ENCODE peak calls at places on chromosomes 13 and 19, in seven cellular contexts. One of them, this sample, is unnamed.

GRCh38 chr19:5903054-5903501 is 512 bp downstream of the NDUFA11 start:
- DNase-seq in mucosa of descending colon: no peak
- DNase-seq in activated CD4-positive, CD25-positive, alpha-beta regulatory T cell treated with anti-CD3 and anti-CD28 coated beads, Interleukin-2, amount 50 U/mL, for 16 hours: no peak
- DNase-seq in stimulated activated CD8-positive, alpha-beta memory T cell treated with anti-CD3 and anti-CD28 coated beads, Interleukin-4, amount 100 ng/mL, for 4 hours: peak; percentile 10
- DNase-seq in left lung: no peak
- DNase-seq in astrocyte: peak; percentile 46
- DNase-seq in suprapubic skin: no peak
- DNase-seq in this sample: no peak

GRCh38 chr13:63304497-63304896 is 1888.8 kb upstream of the PCDH20 start:
- DNase-seq in mucosa of descending colon: no peak
- DNase-seq in activated CD4-positive, CD25-positive, alpha-beta regulatory T cell treated with anti-CD3 and anti-CD28 coated beads, Interleukin-2, amount 50 U/mL, for 16 hours: no peak
- DNase-seq in stimulated activated CD8-positive, alpha-beta memory T cell treated with anti-CD3 and anti-CD28 coated beads, Interleukin-4, amount 100 ng/mL, for 4 hours: no peak
- DNase-seq in left lung: no peak
- DNase-seq in astrocyte: no peak
- DNase-seq in suprapubic skin: no peak
- DNase-seq in this sample: no peak

GRCh38 chr13:31046711-31047279 is 114.3 kb downstream of the TEX26 start:
- DNase-seq in mucosa of descending colon: no peak
- DNase-seq in activated CD4-positive, CD25-positive, alpha-beta regulatory T cell treated with anti-CD3 and anti-CD28 coated beads, Interleukin-2, amount 50 U/mL, for 16 hours: no peak
- DNase-seq in stimulated activated CD8-positive, alpha-beta memory T cell treated with anti-CD3 and anti-CD28 coated beads, Interleukin-4, amount 100 ng/mL, for 4 hours: no peak
- DNase-seq in left lung: no peak
- DNase-seq in astrocyte: peak; percentile 43
- DNase-seq in suprapubic skin: peak; percentile 70
- DNase-seq in this sample: peak; percentile 48

GRCh38 chr19:48780684-48781391 is 25.5 kb downstream of the FGF21 start:
- DNase-seq in mucosa of descending colon: no peak
- DNase-seq in activated CD4-positive, CD25-positive, alpha-beta regulatory T cell treated with anti-CD3 and anti-CD28 coated beads, Interleukin-2, amount 50 U/mL, for 16 hours: no peak
- DNase-seq in stimulated activated CD8-positive, alpha-beta memory T cell treated with anti-CD3 and anti-CD28 coated beads, Interleukin-4, amount 100 ng/mL, for 4 hours: no peak
- DNase-seq in left lung: no peak
- DNase-seq in astrocyte: peak; percentile 22
- DNase-seq in suprapubic skin: no peak
- DNase-seq in this sample: peak; percentile 80

GRCh38 chr13:110759710-110760109 is 46.2 kb downstream of the ING1 start:
- DNase-seq in mucosa of descending colon: no peak
- DNase-seq in activated CD4-positive, CD25-positive, alpha-beta regulatory T cell treated with anti-CD3 and anti-CD28 coated beads, Interleukin-2, amount 50 U/mL, for 16 hours: no peak
- DNase-seq in stimulated activated CD8-positive, alpha-beta memory T cell treated with anti-CD3 and anti-CD28 coated beads, Interleukin-4, amount 100 ng/mL, for 4 hours: no peak
- DNase-seq in left lung: no peak
- DNase-seq in astrocyte: peak; percentile 15
- DNase-seq in suprapubic skin: no peak
- DNase-seq in this sample: no peak

GRCh38 chr13:67086260-67086659 is 143.9 kb downstream of the PCDH9 start:
- DNase-seq in mucosa of descending colon: no peak
- DNase-seq in activated CD4-positive, CD25-positive, alpha-beta regulatory T cell treated with anti-CD3 and anti-CD28 coated beads, Interleukin-2, amount 50 U/mL, for 16 hours: no peak
- DNase-seq in stimulated activated CD8-positive, alpha-beta memory T cell treated with anti-CD3 and anti-CD28 coated beads, Interleukin-4, amount 100 ng/mL, for 4 hours: no peak
- DNase-seq in left lung: no peak
- DNase-seq in astrocyte: peak; percentile 28
- DNase-seq in suprapubic skin: no peak
- DNase-seq in this sample: no peak

GRCh38 chr19:13583114-13583513 is 76.8 kb upstream of the CACNA1A start:
- DNase-seq in mucosa of descending colon: no peak
- DNase-seq in activated CD4-positive, CD25-positive, alpha-beta regulatory T cell treated with anti-CD3 and anti-CD28 coated beads, Interleukin-2, amount 50 U/mL, for 16 hours: no peak
- DNase-seq in stimulated activated CD8-positive, alpha-beta memory T cell treated with anti-CD3 and anti-CD28 coated beads, Interleukin-4, amount 100 ng/mL, for 4 hours: no peak
- DNase-seq in left lung: no peak
- DNase-seq in astrocyte: no peak
- DNase-seq in suprapubic skin: no peak
- DNase-seq in this sample: no peak

GRCh38 chr13:79589605-79590511 is 108.9 kb downstream of the NDFIP2 start:
- DNase-seq in mucosa of descending colon: no peak
- DNase-seq in activated CD4-positive, CD25-positive, alpha-beta regulatory T cell treated with anti-CD3 and anti-CD28 coated beads, Interleukin-2, amount 50 U/mL, for 16 hours: no peak
- DNase-seq in stimulated activated CD8-positive, alpha-beta memory T cell treated with anti-CD3 and anti-CD28 coated beads, Interleukin-4, amount 100 ng/mL, for 4 hours: no peak
- DNase-seq in left lung: no peak
- DNase-seq in astrocyte: no peak
- DNase-seq in suprapubic skin: no peak
- DNase-seq in this sample: no peak

GRCh38 chr19:2750739-2751437 is 11.1 kb upstream of the SLC39A3 start:
- DNase-seq in mucosa of descending colon: no peak
- DNase-seq in activated CD4-positive, CD25-positive, alpha-beta regulatory T cell treated with anti-CD3 and anti-CD28 coated beads, Interleukin-2, amount 50 U/mL, for 16 hours: no peak
- DNase-seq in stimulated activated CD8-positive, alpha-beta memory T cell treated with anti-CD3 and anti-CD28 coated beads, Interleukin-4, amount 100 ng/mL, for 4 hours: no peak
- DNase-seq in left lung: no peak
- DNase-seq in astrocyte: no peak
- DNase-seq in suprapubic skin: no peak
- DNase-seq in this sample: no peak